ENCODE peak calls at places on chromosomes 6 and 20, in eight cellular contexts. O is SK-N-SH; M is body of pancreas; I is right cardiac atrium; W is brain microvascular endothelial cell; K is EL; X is Peyer's patch; Y is activated CD4-positive, alpha-beta T cell treated with anti-CD3 and anti-CD28 coated beads, Interleukin-2, amount 10 ng/mL, durations not matched to agents 7 days and 5 days. R is an unnamed sample.

GRCh38 chr20:56359212-56360132 is 698 bp downstream of the FAM210B start:
- DNase-seq in Y (peak), O (peak), X (peak), M (peak), K (peak), I (peak), W (peak), R (no peak)

GRCh38 chr20:34190679-34191090 is 50.5 kb upstream of the ASIP start:
- DNase-seq in X (peak), M (peak), I (peak), Y (peak), O (peak), K (peak), W (peak), R (no peak)

GRCh38 chr6:52568320-52568719 is 8.5 kb downstream of the TRAM2 start:
- DNase-seq in O (no peak), X (no peak), M (no peak), Y (no peak), I (peak), W (no peak), K (no peak), R (no peak)

GRCh38 chr6:115945806-115946205 is 114.9 kb downstream of the FRK start:
- DNase-seq in X (no peak), Y (no peak), W (no peak), K (no peak), I (no peak), M (no peak), O (no peak), R (no peak)

GRCh38 chr20:8331740-8332412 is 199.8 kb downstream of the PLCB1 start:
- DNase-seq in Y (no peak), K (peak), I (peak), X (no peak), M (peak), W (peak), O (no peak), R (no peak)

GRCh38 chr20:48601798-48602197 is 226.0 kb downstream of the PREX1 start:
- DNase-seq in O (no peak), I (no peak), K (no peak), M (no peak), W (no peak), X (peak), Y (no peak), R (no peak)

GRCh38 chr6:117919775-117920492 is 12.9 kb downstream of the SLC35F1 start:
- DNase-seq in X (no peak), I (peak), W (no peak), K (no peak), O (peak), Y (no peak), M (peak), R (no peak)

GRCh38 chr20:3238616-3239025 is 369 bp downstream of the SLC4A11 start:
- DNase-seq in W (no peak), I (no peak), M (no peak), K (peak), Y (peak), X (peak), O (no peak), R (no peak)

GRCh38 chr6:47680724-47681123 is 17.7 kb upstream of the ADGRF4 start:
- DNase-seq in X (no peak), I (no peak), O (no peak), Y (no peak), M (no peak), W (no peak), K (no peak), R (no peak)

GRCh38 chr6:1611322-1611571 is 1.5 kb downstream of the FOXC1 start:
- DNase-seq in M (no peak), X (no peak), O (peak), K (peak), I (no peak), W (no peak), Y (no peak), R (no peak)

GRCh38 chr6:161301338-161301737 is 27.5 kb upstream of the AGPAT4 start:
- DNase-seq in K (peak), O (no peak), W (peak), X (no peak), I (peak), M (no peak), Y (no peak), R (no peak)